ENCODE peak calls at places on chromosomes 4 and X, in six cellular contexts. P is endothelial cell, U is MM.1S, F is GM13976, K is Calu3, M is HFF-Myc. Q is an unnamed sample.

GRCh38 chr4:112860731-112861377 is 188.6 kb upstream of the ANK2 start:
- DNase-seq in P (no peak), U (no peak), F (no peak), K (no peak), M (no peak), Q (no peak)

GRCh38 chr4:158253350-158253980 is 43.2 kb downstream of the TMEM144 start:
- DNase-seq in P (peak; percentile 66), U (peak; percentile 65), F (peak; percentile 21), K (peak; percentile 50), M (peak; percentile 31), Q (peak; percentile 29)

GRCh38 chr4:17763931-17764330 is 17.5 kb downstream of the FAM184B start:
- DNase-seq in P (no peak), U (no peak), F (no peak), K (no peak), M (no peak), Q (no peak)

GRCh38 chr4:186557486-186557885 is 2.1 kb upstream of the MTNR1A start:
- DNase-seq in P (no peak), U (no peak), F (no peak), K (no peak), M (no peak), Q (no peak)

GRCh38 chrX:130118941-130119640 is 8.8 kb upstream of the ELF4 start:
- DNase-seq in P (no peak), U (no peak), F (no peak), K (no peak), M (no peak), Q (no peak)

GRCh38 chr4:155809835-155810234 is 51.0 kb downstream of the GUCY1B1 start:
- DNase-seq in P (no peak), U (peak; percentile 94), F (peak; percentile 30), K (peak; percentile 7), M (peak; percentile 77), Q (peak; percentile 39)

GRCh38 chrX:24760601-24761000 is 66.9 kb downstream of the POLA1 start:
- DNase-seq in P (no peak), U (no peak), F (no peak), K (no peak), M (peak; percentile 4), Q (no peak)

GRCh38 chr4:127634181-127634580 is 1.4 kb downstream of the INTU start:
- DNase-seq in P (no peak), U (no peak), F (no peak), K (no peak), M (no peak), Q (no peak)

GRCh38 chrX:150038356-150038755 is 100.1 kb upstream of the EOLA2 start:
- DNase-seq in P (no peak), U (no peak), F (no peak), K (no peak), M (no peak), Q (no peak)

GRCh38 chr4:4386736-4387392 is at the start of gene NSG1:
- DNase-seq in P (peak; percentile 43), U (no peak), F (no peak), K (peak; percentile 13), M (no peak), Q (peak; percentile 47)

GRCh38 chr4:81506731-81507130 is 35.0 kb upstream of the RASGEF1B start:
- DNase-seq in P (no peak), U (no peak), F (no peak), K (no peak), M (no peak), Q (no peak)

GRCh38 chrX:56797966-56798711 is 69.1 kb downstream of the NBDY start:
- DNase-seq in P (no peak), U (peak; percentile 59), F (no peak), K (peak; percentile 6), M (no peak), Q (peak; percentile 1)

GRCh38 chr4:21113496-21114213 is 413.4 kb downstream of the PACRGL start:
- DNase-seq in P (no peak), U (no peak), F (no peak), K (no peak), M (no peak), Q (no peak)

GRCh38 chr4:145851516-145852201 is 87.0 kb downstream of the ZNF827 start:
- DNase-seq in P (no peak), U (no peak), F (no peak), K (no peak), M (no peak), Q (no peak)

GRCh38 chrX:9189286-9189685 is 155.4 kb upstream of the FAM9B start:
- DNase-seq in P (no peak), U (no peak), F (no peak), K (no peak), M (no peak), Q (no peak)

GRCh38 chr4:4386296-4386735 is 586 bp upstream of the NSG1 start:
- DNase-seq in P (peak; percentile 15), U (no peak), F (no peak), K (no peak), M (no peak), Q (peak; percentile 46)

GRCh38 chr4:53478671-53479456 is 101.4 kb downstream of the FIP1L1 start:
- DNase-seq in P (no peak), U (no peak), F (no peak), K (no peak), M (peak; percentile 65), Q (no peak)

GRCh38 chrX:48890934-48891401 is 6.6 kb downstream of the TIMM17B start:
- DNase-seq in P (peak; percentile 10), U (peak; percentile 9), F (peak; percentile 41), K (no peak), M (no peak), Q (no peak)

GRCh38 chrX:77899081-77899828 is at the start of gene COX7B:
- DNase-seq in P (peak; percentile 56), U (peak; percentile 97), F (peak; percentile 68), K (peak; percentile 75), M (peak; percentile 92), Q (peak; percentile 60)

GRCh38 chrX:77892887-77893286 is 2.3 kb downstream of the MAGT1 start:
- DNase-seq in P (no peak), U (no peak), F (no peak), K (no peak), M (no peak), Q (no peak)

GRCh38 chrX:77900688-77901087 is 1.4 kb downstream of the COX7B start:
- DNase-seq in P (no peak), U (no peak), F (no peak), K (no peak), M (no peak), Q (no peak)

GRCh38 chrX:77893713-77894112 is 1.5 kb downstream of the MAGT1 start:
- DNase-seq in P (no peak), U (no peak), F (no peak), K (no peak), M (no peak), Q (no peak)

DNA sequence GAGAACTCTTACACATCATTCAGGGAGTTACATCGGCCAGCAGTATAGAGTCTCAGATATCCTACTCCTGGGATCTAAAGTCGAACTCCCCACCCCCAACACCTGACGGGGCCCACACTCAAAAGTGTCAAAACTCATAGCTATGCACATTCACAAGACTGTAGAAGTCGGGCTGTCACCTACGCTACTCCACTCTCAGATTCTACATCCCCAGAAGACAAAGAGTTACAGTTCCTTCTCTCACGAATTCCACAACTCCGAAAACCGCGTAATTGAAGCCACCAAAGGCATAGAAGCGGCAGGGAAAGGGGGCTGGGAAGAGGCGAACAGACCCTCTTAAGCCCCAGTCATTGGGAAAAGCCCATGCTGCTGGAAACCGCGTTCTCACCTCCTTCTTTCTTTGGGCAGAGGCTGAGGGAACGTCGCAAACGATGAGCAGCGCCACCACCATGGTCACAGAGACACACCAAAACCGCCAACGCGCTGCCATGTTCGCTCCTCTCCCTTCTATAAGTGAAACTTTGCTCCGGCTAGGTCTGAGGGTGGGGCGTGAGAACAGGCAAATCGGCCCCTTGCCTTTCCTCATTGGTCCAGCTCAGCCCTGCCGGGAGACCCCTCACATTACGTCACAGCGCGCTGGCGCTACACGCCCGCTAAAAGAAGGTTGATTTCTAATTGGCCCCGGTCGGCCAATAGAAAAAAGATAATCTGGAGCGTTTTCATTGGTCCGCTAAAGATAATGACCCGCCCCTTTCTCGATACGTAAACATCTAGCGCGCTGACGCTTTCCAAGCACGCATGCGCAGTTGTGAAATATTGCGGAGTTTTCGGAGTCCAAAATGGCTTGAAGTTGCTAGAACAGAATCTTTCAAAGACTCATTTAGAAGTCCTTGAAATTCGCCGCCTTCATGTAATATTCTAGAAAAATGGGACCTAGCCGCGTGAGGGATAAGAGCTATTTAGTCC is at the start of gene MAGT1:
- DNase-seq in P (peak; percentile 74), U (peak; percentile 97), F (peak; percentile 76), K (peak; percentile 91), M (peak; percentile 83), Q (peak; percentile 73)
- TF ChIP-seq CTCF in P (no peak), U (no peak), F (no peak), K (no peak), M (no peak), Q (peak; percentile 15)

GRCh38 chr4:119172223-119172622 is 36.6 kb downstream of the MYOZ2 start:
- DNase-seq in P (no peak), U (no peak), F (no peak), K (no peak), M (no peak), Q (no peak)

GRCh38 chr4:119165767-119166166 is 30.1 kb downstream of the MYOZ2 start:
- DNase-seq in P (no peak), U (no peak), F (no peak), K (no peak), M (no peak), Q (no peak)

DNA sequence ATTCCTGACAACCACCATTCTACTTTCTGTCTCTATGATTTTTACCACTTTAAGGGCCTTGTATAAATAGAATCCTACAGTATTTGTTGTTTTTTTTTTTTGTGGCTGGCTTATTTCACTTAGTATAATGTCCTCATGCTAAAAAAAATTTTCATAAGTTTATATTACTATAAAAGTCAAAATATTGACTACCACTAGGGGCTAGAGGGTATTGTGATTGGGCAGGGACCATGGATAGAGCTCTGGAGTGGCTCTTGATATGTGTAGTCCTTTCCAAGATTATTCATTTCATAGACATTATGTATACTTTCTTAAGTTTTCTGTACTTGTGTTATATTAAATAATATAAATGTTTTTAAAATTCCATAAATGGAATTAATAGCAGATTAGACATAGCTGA is 34.6 kb downstream of the MYOZ2 start:
- DNase-seq in P (no peak), U (no peak), F (no peak), K (no peak), M (no peak), Q (no peak)
- TF ChIP-seq CTCF in P (no peak), U (no peak), F (no peak), K (no peak), M (no peak), Q (no peak)

GRCh38 chr4:184096561-184097239 is 121.0 kb downstream of the ENPP6 start:
- DNase-seq in P (no peak), U (no peak), F (no peak), K (no peak), M (peak; percentile 2), Q (no peak)

GRCh38 chr4:184099033-184099432 is 118.6 kb downstream of the ENPP6 start:
- DNase-seq in P (no peak), U (no peak), F (no peak), K (no peak), M (no peak), Q (no peak)

GRCh38 chr4:184097815-184098214 is 119.9 kb downstream of the ENPP6 start:
- DNase-seq in P (no peak), U (no peak), F (no peak), K (no peak), M (no peak), Q (no peak)

GRCh38 chr4:184099541-184099966 is 118.1 kb downstream of the ENPP6 start:
- DNase-seq in P (no peak), U (no peak), F (no peak), K (no peak), M (peak; percentile 2), Q (peak; percentile 29)

GRCh38 chr4:184097240-184097619 is 120.4 kb downstream of the ENPP6 start:
- DNase-seq in P (peak; percentile 43), U (no peak), F (peak; percentile 45), K (no peak), M (no peak), Q (peak; percentile 39)
- TF ChIP-seq CTCF in P (peak; percentile 23), U (no peak), F (peak; percentile 17), K (no peak), M (peak; percentile 21), Q (peak; percentile 45)

GRCh38 chr4:75777589-75777988 is 53.2 kb downstream of the USO1 start:
- DNase-seq in P (no peak), U (no peak), F (no peak), K (no peak), M (no peak), Q (no peak)
- TF ChIP-seq CTCF in P (no peak), U (no peak), F (no peak), K (no peak), M (no peak), Q (no peak)